ENCODE peak calls at places on chromosomes 16 and 17, in four cellular contexts. One of them, this sample, is unnamed.

GRCh38 chr17:76383645-76384221 is 676 bp upstream of the SPHK1 start:
- DNase-seq in C1 segment of cervical spinal cord: no peak
- DNase-seq in astrocyte of the cerebellum: no peak
- DNase-seq in stimulated activated effector memory CD8-positive, alpha-beta T cell treated with anti-CD3 and anti-CD28 coated beads, Interleukin-12 subunit alpha, Interleukin-12 subunit beta, amount 100 ng/mL, for 72 hours: peak
- DNase-seq in this sample: peak

GRCh38 chr16:80852261-80852872 is 48.0 kb upstream of the CDYL2 start:
- DNase-seq in astrocyte of the cerebellum: peak
- DNase-seq in C1 segment of cervical spinal cord: no peak
- DNase-seq in stimulated activated effector memory CD8-positive, alpha-beta T cell treated with anti-CD3 and anti-CD28 coated beads, Interleukin-12 subunit alpha, Interleukin-12 subunit beta, amount 100 ng/mL, for 72 hours: peak
- DNase-seq in this sample: no peak

GRCh38 chr16:54425681-54426549 is 139.3 kb upstream of the IRX3 start:
- DNase-seq in C1 segment of cervical spinal cord: no peak
- DNase-seq in stimulated activated effector memory CD8-positive, alpha-beta T cell treated with anti-CD3 and anti-CD28 coated beads, Interleukin-12 subunit alpha, Interleukin-12 subunit beta, amount 100 ng/mL, for 72 hours: no peak
- DNase-seq in astrocyte of the cerebellum: no peak
- DNase-seq in this sample: no peak

GRCh38 chr17:5399767-5400166 is 19.7 kb downstream of the NUP88 start:
- DNase-seq in astrocyte of the cerebellum: no peak
- DNase-seq in stimulated activated effector memory CD8-positive, alpha-beta T cell treated with anti-CD3 and anti-CD28 coated beads, Interleukin-12 subunit alpha, Interleukin-12 subunit beta, amount 100 ng/mL, for 72 hours: no peak
- DNase-seq in C1 segment of cervical spinal cord: no peak
- DNase-seq in this sample: no peak

GRCh38 chr16:46949216-46949892 is 24.1 kb downstream of the DNAJA2 start:
- DNase-seq in C1 segment of cervical spinal cord: no peak
- DNase-seq in stimulated activated effector memory CD8-positive, alpha-beta T cell treated with anti-CD3 and anti-CD28 coated beads, Interleukin-12 subunit alpha, Interleukin-12 subunit beta, amount 100 ng/mL, for 72 hours: no peak
- DNase-seq in astrocyte of the cerebellum: no peak
- DNase-seq in this sample: no peak

GRCh38 chr16:73319747-73320146 is 271.8 kb upstream of the ZFHX3 start:
- DNase-seq in astrocyte of the cerebellum: no peak
- DNase-seq in C1 segment of cervical spinal cord: no peak
- DNase-seq in stimulated activated effector memory CD8-positive, alpha-beta T cell treated with anti-CD3 and anti-CD28 coated beads, Interleukin-12 subunit alpha, Interleukin-12 subunit beta, amount 100 ng/mL, for 72 hours: no peak
- DNase-seq in this sample: no peak

GRCh38 chr17:59533694-59534093 is 31.7 kb upstream of the DHX40 start:
- DNase-seq in stimulated activated effector memory CD8-positive, alpha-beta T cell treated with anti-CD3 and anti-CD28 coated beads, Interleukin-12 subunit alpha, Interleukin-12 subunit beta, amount 100 ng/mL, for 72 hours: no peak
- DNase-seq in C1 segment of cervical spinal cord: no peak
- DNase-seq in astrocyte of the cerebellum: no peak
- DNase-seq in this sample: no peak

GRCh38 chr17:1137465-1137894 is 42.3 kb downstream of the ABR start:
- DNase-seq in astrocyte of the cerebellum: no peak
- DNase-seq in stimulated activated effector memory CD8-positive, alpha-beta T cell treated with anti-CD3 and anti-CD28 coated beads, Interleukin-12 subunit alpha, Interleukin-12 subunit beta, amount 100 ng/mL, for 72 hours: no peak
- DNase-seq in C1 segment of cervical spinal cord: no peak
- DNase-seq in this sample: no peak

GRCh38 chr16:70651524-70651923 is 5.2 kb downstream of the IL34 start:
- DNase-seq in C1 segment of cervical spinal cord: no peak
- DNase-seq in stimulated activated effector memory CD8-positive, alpha-beta T cell treated with anti-CD3 and anti-CD28 coated beads, Interleukin-12 subunit alpha, Interleukin-12 subunit beta, amount 100 ng/mL, for 72 hours: no peak
- DNase-seq in astrocyte of the cerebellum: no peak
- DNase-seq in this sample: no peak

GRCh38 chr16:62298567-62298966 is 262.3 kb upstream of the CDH8 start:
- DNase-seq in astrocyte of the cerebellum: no peak
- DNase-seq in stimulated activated effector memory CD8-positive, alpha-beta T cell treated with anti-CD3 and anti-CD28 coated beads, Interleukin-12 subunit alpha, Interleukin-12 subunit beta, amount 100 ng/mL, for 72 hours: no peak
- DNase-seq in C1 segment of cervical spinal cord: no peak
- DNase-seq in this sample: no peak